ENCODE peak calls at places on chromosome 22, in four cellular contexts. S, V, O and X are unnamed samples.

GRCh38 chr22:30889268-30889995 is 79.1 kb downstream of the MORC2 start:
- DNase-seq in O (no peak), V (no peak), S (no peak), X (no peak)

GRCh38 chr22:24091551-24092420 is 80.7 kb downstream of the CABIN1 start:
- DNase-seq in V (no peak), S (no peak), O (no peak), X (no peak)

GRCh38 chr22:41417622-41418390 is 28.8 kb downstream of the TOB2 start:
- DNase-seq in V (no peak), S (no peak), O (peak; percentile 27), X (peak; percentile 63)

GRCh38 chr22:39212721-39213376 is 31.9 kb downstream of the PDGFB start:
- DNase-seq in O (peak; percentile 90), S (no peak), V (peak; percentile 93), X (peak; percentile 43)

GRCh38 chr22:18997306-18997924 is 61.3 kb upstream of the PRODH start:
- DNase-seq in V (no peak), O (no peak), S (no peak), X (no peak)

GRCh38 chr22:37331811-37332536 is 49.7 kb downstream of the CYTH4 start:
- DNase-seq in V (peak; percentile 52), S (no peak), O (no peak), X (peak; percentile 26)

GRCh38 chr22:41521166-41521565 is 23.1 kb downstream of the POLR3H start:
- DNase-seq in V (no peak), S (no peak), O (no peak), X (no peak)

GRCh38 chr22:23274146-23274526 is 93.8 kb downstream of the BCR start:
- DNase-seq in O (no peak), V (no peak), S (no peak), X (no peak)

GRCh38 chr22:19886605-19887250 is 32.1 kb upstream of the GNB1L start:
- DNase-seq in O (peak; percentile 56), S (no peak), V (peak; percentile 52), X (peak; percentile 88)

GRCh38 chr22:39249081-39249704 is 4.4 kb upstream of the PDGFB start:
- DNase-seq in S (no peak), O (no peak), V (no peak), X (no peak)

GRCh38 chr22:46780453-46780852 is 18.0 kb downstream of the TBC1D22A start:
- DNase-seq in S (no peak), V (no peak), O (no peak), X (no peak)

GRCh38 chr22:30873086-30873650 is 95.4 kb downstream of the MORC2 start:
- DNase-seq in V (no peak), S (no peak), O (no peak), X (no peak)

GRCh38 chr22:45083659-45084305 is 74.0 kb upstream of the PHF21B start:
- DNase-seq in V (peak; percentile 67), S (no peak), O (peak; percentile 61), X (peak; percentile 86)

GRCh38 chr22:50165438-50166123 is 5.0 kb upstream of the PANX2 start:
- DNase-seq in O (no peak), V (no peak), S (no peak), X (no peak)

GRCh38 chr22:45322873-45323525 is 13.3 kb downstream of the FAM118A start:
- DNase-seq in V (no peak), S (no peak), O (no peak), X (no peak)

GRCh38 chr22:37860796-37861421 is 11.7 kb downstream of the EIF3L start:
- DNase-seq in O (no peak), V (no peak), S (no peak), X (no peak)

GRCh38 chr22:38038426-38038825 is 18.8 kb upstream of the PICK1 start:
- DNase-seq in V (no peak), O (no peak), S (no peak), X (no peak)

GRCh38 chr22:39655736-39656285 is 85.3 kb downstream of the CACNA1I start:
- DNase-seq in O (no peak), S (no peak), V (no peak), X (no peak)

GRCh38 chr22:30591191-30591587 is 521 bp downstream of the PES1 start:
- DNase-seq in V (peak; percentile 59), S (no peak), O (peak; percentile 22), X (peak; percentile 44)

GRCh38 chr22:17945851-17946690 is 78.3 kb downstream of the MICAL3 start:
- DNase-seq in O (no peak), S (no peak), V (no peak), X (no peak)

GRCh38 chr22:43297246-43298061 is 45.7 kb downstream of the SCUBE1 start:
- DNase-seq in O (no peak), S (no peak), V (no peak), X (no peak)

GRCh38 chr22:19626666-19627065 is 87.6 kb upstream of the SEPTIN5 start:
- DNase-seq in O (no peak), V (no peak), S (no peak), X (no peak)

GRCh38 chr22:38040953-38041759 is 16.0 kb upstream of the PICK1 start:
- DNase-seq in O (peak; percentile 23), V (peak; percentile 53), S (no peak), X (no peak)

GRCh38 chr22:32333769-32334639 is 23.7 kb upstream of the RFPL3 start:
- DNase-seq in S (no peak), O (no peak), V (no peak), X (no peak)

GRCh38 chr22:24416095-24416494 is 11.3 kb upstream of the ADORA2A start:
- DNase-seq in V (no peak), O (no peak), S (no peak), X (peak; percentile 89)

GRCh38 chr22:40620464-40621046 is 16.0 kb downstream of the MRTFA start:
- DNase-seq in S (no peak), O (peak; percentile 75), V (peak; percentile 82), X (peak; percentile 58)

GRCh38 chr22:50576070-50576469 is 2.2 kb downstream of the CPT1B start:
- DNase-seq in O (peak; percentile 60), V (peak; percentile 75), S (no peak), X (no peak)

GRCh38 chr22:22770280-22770871 is 117.2 kb upstream of the IGLL5 start:
- DNase-seq in S (no peak), O (peak; percentile 37), V (peak; percentile 35), X (no peak)

GRCh38 chr22:44955102-44955501 is 54.7 kb downstream of the PHF21B start:
- DNase-seq in S (no peak), V (no peak), O (no peak), X (no peak)

GRCh38 chr22:40709752-40710413 is 30.6 kb downstream of the MCHR1 start:
- DNase-seq in S (no peak), O (no peak), V (no peak), X (no peak)

GRCh38 chr22:48084041-48084748 is 1321.7 kb downstream of the TBC1D22A start:
- DNase-seq in O (no peak), V (no peak), S (no peak), X (no peak)

GRCh38 chr22:22823126-22823804 is 64.4 kb upstream of the IGLL5 start:
- DNase-seq in S (no peak), O (no peak), V (no peak), X (no peak)

GRCh38 chr22:31271026-31271425 is 21.3 kb downstream of the PIK3IP1 start:
- DNase-seq in O (peak; percentile 17), V (no peak), S (no peak), X (no peak)

GRCh38 chr22:32207971-32208480 is 3.2 kb upstream of the RFPL2 start:
- DNase-seq in O (no peak), V (no peak), S (no peak), X (no peak)

GRCh38 chr22:46078241-46079092 is 71.9 kb upstream of the PPARA start:
- DNase-seq in O (peak; percentile 87), S (no peak), V (peak; percentile 76), X (peak; percentile 79)

GRCh38 chr22:37476389-37477329 is 9.5 kb downstream of the MFNG start:
- DNase-seq in S (no peak), V (no peak), O (no peak), X (no peak)

GRCh38 chr22:46725096-46725495 is 13.0 kb downstream of the CERK start:
- DNase-seq in S (no peak), V (no peak), O (no peak), X (no peak)

GRCh38 chr22:29129644-29130201 is 56.9 kb downstream of the KREMEN1 start:
- DNase-seq in O (no peak), S (no peak), V (no peak), X (no peak)